ENCODE peak calls at places on chromosome 2, in nine cellular contexts. One of them, this sample, is unnamed. For H3K4me1, the result is how much of the 10 kb centered on the place peaks cover.

GRCh38 chr2:156434461-156435291 is 1.5 kb upstream of the GPD2 start:
- DNase-seq in transverse colon: no peak
- DNase-seq in tibial artery: no peak
- DNase-seq in uterus: no peak
- DNase-seq in A549: peak
- DNase-seq in spleen: no peak
- DNase-seq in Peyer's patch: no peak
- DNase-seq in mammary epithelial cell: no peak
- DNase-seq in GM23338: no peak
- DNase-seq in this sample: no peak

GRCh38 chr2:54457326-54458023 is 1.3 kb downstream of the SPTBN1 start:
- DNase-seq in transverse colon: no peak
- DNase-seq in tibial artery: no peak
- DNase-seq in uterus: peak
- DNase-seq in A549: peak
- DNase-seq in spleen: peak
- DNase-seq in Peyer's patch: no peak
- DNase-seq in mammary epithelial cell: peak
- DNase-seq in GM23338: peak
- DNase-seq in this sample: peak

GRCh38 chr2:132676999-132677398 is 7.0 kb upstream of the LYPD1 start:
- DNase-seq in transverse colon: no peak
- DNase-seq in tibial artery: no peak
- DNase-seq in uterus: no peak
- DNase-seq in A549: no peak
- DNase-seq in spleen: no peak
- DNase-seq in Peyer's patch: no peak
- DNase-seq in mammary epithelial cell: no peak
- DNase-seq in GM23338: no peak
- DNase-seq in this sample: no peak

GRCh38 chr2:200179201-200179600 is 127.3 kb upstream of the SPATS2L start:
- DNase-seq in transverse colon: no peak
- DNase-seq in tibial artery: no peak
- DNase-seq in uterus: no peak
- DNase-seq in A549: no peak
- DNase-seq in spleen: no peak
- DNase-seq in Peyer's patch: no peak
- DNase-seq in mammary epithelial cell: no peak
- DNase-seq in GM23338: no peak
- DNase-seq in this sample: no peak

GRCh38 chr2:200042944-200043343 is 87.6 kb downstream of the MAIP1 start:
- DNase-seq in transverse colon: no peak
- DNase-seq in tibial artery: no peak
- DNase-seq in uterus: no peak
- DNase-seq in A549: no peak
- DNase-seq in spleen: no peak
- DNase-seq in Peyer's patch: no peak
- DNase-seq in mammary epithelial cell: peak
- DNase-seq in GM23338: no peak
- DNase-seq in this sample: no peak

GRCh38 chr2:29247336-29247914 is 132.2 kb downstream of the CLIP4 start:
- DNase-seq in transverse colon: no peak
- DNase-seq in tibial artery: no peak
- DNase-seq in uterus: no peak
- DNase-seq in A549: no peak
- DNase-seq in spleen: no peak
- DNase-seq in Peyer's patch: no peak
- DNase-seq in mammary epithelial cell: no peak
- DNase-seq in GM23338: no peak
- DNase-seq in this sample: no peak

GRCh38 chr2:174681983-174682577 is 82.2 kb downstream of the CHRNA1 start:
- DNase-seq in transverse colon: peak
- DNase-seq in tibial artery: peak
- DNase-seq in uterus: peak
- DNase-seq in A549: peak
- DNase-seq in spleen: peak
- DNase-seq in Peyer's patch: peak
- DNase-seq in mammary epithelial cell: no peak
- DNase-seq in GM23338: peak
- DNase-seq in this sample: peak

GRCh38 chr2:46045888-46046287 is 251.3 kb upstream of the EPAS1 start:
- DNase-seq in transverse colon: no peak
- DNase-seq in tibial artery: no peak
- DNase-seq in uterus: no peak
- DNase-seq in A549: no peak
- DNase-seq in spleen: no peak
- DNase-seq in Peyer's patch: no peak
- DNase-seq in mammary epithelial cell: no peak
- DNase-seq in GM23338: no peak
- DNase-seq in this sample: no peak

DNA sequence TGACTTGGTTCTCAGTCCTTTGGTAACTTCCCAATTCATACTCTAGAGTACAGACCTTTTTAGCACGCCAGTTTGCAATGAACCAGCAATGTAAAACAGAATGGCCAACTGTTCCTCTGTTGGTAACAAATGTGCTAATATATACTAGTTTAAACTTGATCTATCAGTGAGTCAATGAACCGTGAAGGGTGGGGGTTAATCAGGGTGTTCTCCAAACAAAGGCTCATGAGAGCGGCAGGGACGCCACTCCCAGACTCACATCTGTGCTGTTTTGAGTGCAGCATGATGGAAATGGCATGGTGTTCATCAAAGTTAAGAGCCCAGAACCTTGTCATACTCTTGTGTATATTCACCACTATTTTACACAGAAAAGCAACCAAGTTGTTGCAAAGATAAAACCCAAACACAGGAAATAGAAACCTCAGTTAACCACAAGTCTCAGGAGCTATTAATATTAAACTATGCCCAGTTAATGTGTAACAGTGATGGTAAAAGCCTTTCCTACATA is 70.3 kb downstream of the CERKL start:
- DNase-seq in transverse colon: no peak
- DNase-seq in tibial artery: no peak
- DNase-seq in uterus: no peak
- DNase-seq in A549: peak
- DNase-seq in spleen: no peak
- DNase-seq in Peyer's patch: no peak
- DNase-seq in mammary epithelial cell: peak
- DNase-seq in GM23338: peak
- DNase-seq in this sample: no peak
- H3K4me3 ChIP-seq in transverse colon: no peak
- H3K4me3 ChIP-seq in tibial artery: no peak
- H3K4me3 ChIP-seq in uterus: no peak
- H3K4me3 ChIP-seq in A549: peak
- H3K4me3 ChIP-seq in spleen: no peak
- H3K4me3 ChIP-seq in Peyer's patch: peak
- H3K4me3 ChIP-seq in mammary epithelial cell: no peak
- H3K4me3 ChIP-seq in GM23338: no peak
- H3K4me3 ChIP-seq in this sample: no peak

DNA sequence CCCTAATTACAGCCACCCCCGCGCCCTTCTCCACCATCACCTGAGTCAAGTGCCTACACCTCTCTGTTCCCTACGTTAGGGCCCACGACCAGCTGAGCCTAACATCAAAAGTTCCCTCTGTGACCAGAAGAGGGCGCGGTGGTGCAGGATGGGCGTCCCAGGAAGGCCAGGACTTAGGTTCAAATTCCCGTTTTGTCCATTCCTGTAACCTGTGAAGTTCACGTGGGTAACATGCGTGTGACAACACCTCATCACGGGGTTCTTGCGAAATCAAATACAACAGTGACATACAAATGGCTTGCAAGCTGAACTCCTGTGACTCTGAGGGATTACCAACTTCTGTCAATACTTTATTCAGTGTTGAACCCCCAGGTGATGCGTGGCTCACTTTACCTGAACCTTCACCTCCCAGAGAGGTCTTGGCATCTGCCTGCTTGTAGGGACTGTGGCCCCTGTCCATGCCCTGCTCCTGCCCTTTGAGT is 207.9 kb downstream of the ARL4C start:
- DNase-seq in transverse colon: peak
- DNase-seq in tibial artery: peak
- DNase-seq in uterus: no peak
- DNase-seq in A549: peak
- DNase-seq in spleen: peak
- DNase-seq in Peyer's patch: peak
- DNase-seq in mammary epithelial cell: peak
- DNase-seq in GM23338: peak
- DNase-seq in this sample: peak
- H3K4me1 ChIP-seq in transverse colon: under half
- H3K4me1 ChIP-seq in tibial artery: under half
- H3K4me1 ChIP-seq in uterus: under half
- H3K4me1 ChIP-seq in A549: under half
- H3K4me1 ChIP-seq in spleen: half or more
- H3K4me1 ChIP-seq in Peyer's patch: under half
- H3K4me1 ChIP-seq in mammary epithelial cell: under half
- H3K4me1 ChIP-seq in GM23338: under half
- H3K4me1 ChIP-seq in this sample: under half

GRCh38 chr2:151070253-151070652 is 191.4 kb downstream of the RBM43 start:
- DNase-seq in transverse colon: no peak
- DNase-seq in tibial artery: no peak
- DNase-seq in uterus: no peak
- DNase-seq in A549: no peak
- DNase-seq in spleen: no peak
- DNase-seq in Peyer's patch: no peak
- DNase-seq in mammary epithelial cell: no peak
- DNase-seq in GM23338: peak
- DNase-seq in this sample: no peak

GRCh38 chr2:151071906-151072305 is 189.8 kb downstream of the RBM43 start:
- DNase-seq in transverse colon: no peak
- DNase-seq in tibial artery: no peak
- DNase-seq in uterus: no peak
- DNase-seq in A549: no peak
- DNase-seq in spleen: no peak
- DNase-seq in Peyer's patch: no peak
- DNase-seq in mammary epithelial cell: no peak
- DNase-seq in GM23338: no peak
- DNase-seq in this sample: no peak

GRCh38 chr2:151067658-151068369 is 193.8 kb downstream of the RBM43 start:
- DNase-seq in transverse colon: no peak
- DNase-seq in tibial artery: no peak
- DNase-seq in uterus: no peak
- DNase-seq in A549: no peak
- DNase-seq in spleen: no peak
- DNase-seq in Peyer's patch: no peak
- DNase-seq in mammary epithelial cell: peak
- DNase-seq in GM23338: no peak
- DNase-seq in this sample: no peak

GRCh38 chr2:151071382-151071781 is 190.3 kb downstream of the RBM43 start:
- DNase-seq in transverse colon: no peak
- DNase-seq in tibial artery: no peak
- DNase-seq in uterus: no peak
- DNase-seq in A549: peak
- DNase-seq in spleen: no peak
- DNase-seq in Peyer's patch: no peak
- DNase-seq in mammary epithelial cell: peak
- DNase-seq in GM23338: peak
- DNase-seq in this sample: no peak
- TF ChIP-seq CTCF in transverse colon: no peak
- TF ChIP-seq CTCF in tibial artery: no peak
- TF ChIP-seq CTCF in uterus: no peak
- TF ChIP-seq CTCF in A549: peak
- TF ChIP-seq CTCF in spleen: no peak
- TF ChIP-seq CTCF in Peyer's patch: no peak
- TF ChIP-seq CTCF in mammary epithelial cell: peak
- TF ChIP-seq CTCF in GM23338: peak
- TF ChIP-seq CTCF in this sample: peak

GRCh38 chr2:143843696-143844095 is 676.2 kb downstream of the ZEB2 start:
- DNase-seq in transverse colon: no peak
- DNase-seq in tibial artery: no peak
- DNase-seq in uterus: no peak
- DNase-seq in A549: no peak
- DNase-seq in spleen: no peak
- DNase-seq in Peyer's patch: no peak
- DNase-seq in mammary epithelial cell: no peak
- DNase-seq in GM23338: no peak
- DNase-seq in this sample: no peak

GRCh38 chr2:143839456-143839855 is 680.5 kb downstream of the ZEB2 start:
- DNase-seq in transverse colon: no peak
- DNase-seq in tibial artery: no peak
- DNase-seq in uterus: no peak
- DNase-seq in A549: no peak
- DNase-seq in spleen: no peak
- DNase-seq in Peyer's patch: no peak
- DNase-seq in mammary epithelial cell: no peak
- DNase-seq in GM23338: no peak
- DNase-seq in this sample: no peak

GRCh38 chr2:143841935-143842334 is 678.0 kb downstream of the ZEB2 start:
- DNase-seq in transverse colon: no peak
- DNase-seq in tibial artery: no peak
- DNase-seq in uterus: no peak
- DNase-seq in A549: peak
- DNase-seq in spleen: no peak
- DNase-seq in Peyer's patch: no peak
- DNase-seq in mammary epithelial cell: no peak
- DNase-seq in GM23338: peak
- DNase-seq in this sample: no peak

GRCh38 chr2:143842836-143843235 is 677.1 kb downstream of the ZEB2 start:
- DNase-seq in transverse colon: no peak
- DNase-seq in tibial artery: no peak
- DNase-seq in uterus: no peak
- DNase-seq in A549: no peak
- DNase-seq in spleen: no peak
- DNase-seq in Peyer's patch: no peak
- DNase-seq in mammary epithelial cell: no peak
- DNase-seq in GM23338: no peak
- DNase-seq in this sample: no peak

GRCh38 chr2:143840601-143841000 is 679.3 kb downstream of the ZEB2 start:
- DNase-seq in transverse colon: no peak
- DNase-seq in tibial artery: no peak
- DNase-seq in uterus: no peak
- DNase-seq in A549: no peak
- DNase-seq in spleen: no peak
- DNase-seq in Peyer's patch: no peak
- DNase-seq in mammary epithelial cell: no peak
- DNase-seq in GM23338: no peak
- DNase-seq in this sample: no peak
- H3K4me3 ChIP-seq in transverse colon: no peak
- H3K4me3 ChIP-seq in tibial artery: no peak
- H3K4me3 ChIP-seq in uterus: no peak
- H3K4me3 ChIP-seq in A549: no peak
- H3K4me3 ChIP-seq in spleen: no peak
- H3K4me3 ChIP-seq in Peyer's patch: no peak
- H3K4me3 ChIP-seq in mammary epithelial cell: no peak
- H3K4me3 ChIP-seq in GM23338: no peak
- H3K4me3 ChIP-seq in this sample: no peak

This sample was measured in lower lobe of right lung.